ENCODE peak calls at places on chromosome 18, in five cellular contexts. Z is stromal cell of bone marrow; F is NCI-H524; X is activated effector memory CD4-positive, alpha-beta T cell treated with anti-CD3 and anti-CD28 coated beads, Interleukin-2, amount 50 U/mL, for 16 hours; U is NCI-H1105. C is an unnamed sample.

GRCh38 chr18:47908523-47909039 is 21.9 kb downstream of the SMAD2 start:
- DNase-seq in Z (no peak), F (no peak), X (no peak), U (no peak), C (no peak)

GRCh38 chr18:67590571-67591141 is 74.1 kb upstream of the DSEL start:
- DNase-seq in Z (no peak), F (no peak), X (no peak), U (peak), C (no peak)

GRCh38 chr18:76528477-76529432 is 33.7 kb upstream of the ZNF516 start:
- DNase-seq in Z (no peak), F (peak), X (no peak), U (peak), C (no peak)

GRCh38 chr18:55634545-55634944 is 46.6 kb upstream of the TCF4 start:
- DNase-seq in Z (peak), F (no peak), X (no peak), U (no peak), C (no peak)

GRCh38 chr18:79393181-79393598 is 2.5 kb upstream of the NFATC1 start:
- DNase-seq in Z (no peak), F (no peak), X (peak), U (peak), C (no peak)

GRCh38 chr18:35711227-35711626 is 129.7 kb downstream of the GALNT1 start:
- DNase-seq in Z (no peak), F (no peak), X (no peak), U (no peak), C (no peak)

GRCh38 chr18:46096651-46097300 is 1.3 kb downstream of the ATP5F1A start:
- DNase-seq in Z (no peak), F (no peak), X (no peak), U (no peak), C (no peak)

GRCh38 chr18:55489742-55490055 is 98.3 kb downstream of the TCF4 start:
- DNase-seq in Z (no peak), F (no peak), X (no peak), U (peak), C (no peak)

GRCh38 chr18:64017870-64018269 is 48.0 kb downstream of the SERPINB8 start:
- DNase-seq in Z (peak), F (peak), X (no peak), U (peak), C (no peak)

GRCh38 chr18:68721681-68722583 is 7.0 kb upstream of the TMX3 start:
- DNase-seq in Z (no peak), F (no peak), X (no peak), U (no peak), C (no peak)

GRCh38 chr18:78861116-78861515 is 118.5 kb upstream of the SALL3 start:
- DNase-seq in Z (no peak), F (no peak), X (no peak), U (no peak), C (no peak)

C was measured in DMS 273 treated with DMSO at 0.1 percent for 48 hours.